ENCODE peak calls at places on chromosomes 6 and 20, in ten cellular contexts. Q, P, X, S, A, G, R, D, J and I are unnamed samples. For H3K4me1, the result is how much of the 10 kb centered on the place peaks cover.

GRCh38 chr6:47479156-47479541 is 1.6 kb downstream of the CD2AP start:
- DNase-seq in Q (no peak), P (no peak), X (peak), S (no peak), A (peak), G (no peak), R (no peak), D (no peak), J (no peak), I (no peak)

GRCh38 chr6:27505209-27506027 is 32.5 kb upstream of the ZNF184 start:
- DNase-seq in Q (no peak), P (peak), X (peak), S (peak), A (peak), G (no peak), R (peak), D (peak), J (peak), I (peak)

GRCh38 chr20:62805711-62806382 is 1.2 kb downstream of the OGFR start:
- DNase-seq in Q (no peak), P (no peak), X (no peak), S (no peak), A (no peak), G (peak), R (no peak), D (no peak), J (peak), I (no peak)

GRCh38 chr6:99121748-99122147 is 174.0 kb upstream of the FBXL4 start:
- DNase-seq in Q (no peak), P (no peak), X (no peak), S (no peak), A (no peak), G (no peak), R (no peak), D (no peak), J (no peak), I (no peak)

GRCh38 chr20:61521680-61522420 is 269.8 kb downstream of the CDH4 start:
- DNase-seq in Q (no peak), P (no peak), X (no peak), S (no peak), A (no peak), G (peak), R (no peak), D (no peak), J (no peak), I (no peak)

GRCh38 chr20:45617591-45617990 is 11.9 kb upstream of the WFDC10A start:
- DNase-seq in Q (no peak), P (no peak), X (no peak), S (no peak), A (peak), G (no peak), R (no peak), D (no peak), J (no peak), I (no peak)

GRCh38 chr6:149846321-149846720 is 17.8 kb downstream of the LRP11 start:
- DNase-seq in Q (no peak), P (peak), X (peak), S (no peak), A (peak), G (no peak), R (no peak), D (peak), J (no peak), I (no peak)

GRCh38 chr6:122712093-122712863 is 67.2 kb upstream of the FABP7 start:
- DNase-seq in Q (no peak), P (no peak), X (peak), S (no peak), A (peak), G (no peak), R (no peak), D (no peak), J (no peak), I (no peak)

GRCh38 chr6:50734488-50734887 is 21.2 kb downstream of the TFAP2D start:
- DNase-seq in Q (no peak), P (no peak), X (no peak), S (no peak), A (no peak), G (no peak), R (no peak), D (no peak), J (no peak), I (no peak)

GRCh38 chr6:42864602-42865001 is 14.8 kb upstream of the RPL7L1 start:
- DNase-seq in Q (no peak), P (no peak), X (no peak), S (no peak), A (no peak), G (no peak), R (no peak), D (no peak), J (no peak), I (no peak)

GRCh38 chr6:160519603-160520042 is 144.5 kb downstream of the LPA start:
- DNase-seq in Q (no peak), P (no peak), X (no peak), S (peak), A (peak), G (no peak), R (no peak), D (no peak), J (no peak), I (peak)

GRCh38 chr20:45419188-45420091 is 3.5 kb downstream of the PIGT start:
- DNase-seq in Q (peak), P (peak), X (peak), S (peak), A (peak), G (no peak), R (no peak), D (peak), J (peak), I (no peak)

GRCh38 chr6:17011985-17012384 is 89.9 kb upstream of the STMND1 start:
- DNase-seq in Q (no peak), P (no peak), X (no peak), S (no peak), A (no peak), G (no peak), R (no peak), D (peak), J (no peak), I (no peak)

GRCh38 chr6:84027340-84028183 is 6.0 kb upstream of the MRAP2 start:
- DNase-seq in Q (no peak), P (no peak), X (peak), S (peak), A (peak), G (no peak), R (no peak), D (peak), J (no peak), I (no peak)

GRCh38 chr6:816510-817084 is 123.7 kb upstream of the EXOC2 start:
- DNase-seq in Q (no peak), P (no peak), X (no peak), S (no peak), A (no peak), G (no peak), R (no peak), D (no peak), J (no peak), I (no peak)

GRCh38 chr6:154466139-154466538 is 44.3 kb downstream of the CNKSR3 start:
- DNase-seq in Q (no peak), P (no peak), X (no peak), S (no peak), A (no peak), G (no peak), R (no peak), D (no peak), J (no peak), I (no peak)

GRCh38 chr20:4014031-4014474 is 1.3 kb downstream of the RNF24 start:
- DNase-seq in Q (peak), P (peak), X (peak), S (peak), A (peak), G (no peak), R (no peak), D (peak), J (peak), I (no peak)

GRCh38 chr20:57006411-57007170 is 259.9 kb downstream of the BMP7 start:
- DNase-seq in Q (no peak), P (no peak), X (peak), S (no peak), A (peak), G (no peak), R (no peak), D (no peak), J (no peak), I (no peak)

GRCh38 chr20:3177746-3178477 is 4.6 kb upstream of the LZTS3 start:
- DNase-seq in Q (no peak), P (no peak), X (no peak), S (no peak), A (no peak), G (peak), R (no peak), D (no peak), J (no peak), I (no peak)

GRCh38 chr20:10868299-10868698 is 194.5 kb upstream of the JAG1 start:
- DNase-seq in Q (no peak), P (no peak), X (no peak), S (no peak), A (no peak), G (no peak), R (no peak), D (peak), J (no peak), I (no peak)

GRCh38 chr20:46651091-46651962 is at the start of gene SLC13A3:
- DNase-seq in Q (no peak), P (no peak), X (peak), S (no peak), A (no peak), G (no peak), R (no peak), D (no peak), J (no peak), I (no peak)

GRCh38 chr6:6515691-6516607 is 72.6 kb upstream of the LY86 start:
- DNase-seq in Q (no peak), P (no peak), X (no peak), S (no peak), A (no peak), G (no peak), R (no peak), D (no peak), J (no peak), I (no peak)

GRCh38 chr6:166554316-166554715 is 32.2 kb downstream of the RAMACL start:
- DNase-seq in Q (peak), P (no peak), X (no peak), S (no peak), A (no peak), G (peak), R (no peak), D (no peak), J (no peak), I (no peak)

GRCh38 chr6:22367331-22367730 is 70.5 kb upstream of the PRL start:
- DNase-seq in Q (no peak), P (no peak), X (peak), S (no peak), A (no peak), G (no peak), R (no peak), D (no peak), J (no peak), I (no peak)

GRCh38 chr20:23832775-23833508 is 6.4 kb upstream of the CST2 start:
- DNase-seq in Q (no peak), P (no peak), X (peak), S (no peak), A (peak), G (no peak), R (no peak), D (no peak), J (no peak), I (no peak)

GRCh38 chr6:53528107-53528506 is 16.8 kb downstream of the GCLC start:
- DNase-seq in Q (no peak), P (no peak), X (no peak), S (no peak), A (no peak), G (no peak), R (no peak), D (no peak), J (no peak), I (no peak)
- H3K4me1 ChIP-seq in Q (under half), P (under half), X (under half), S (under half), A (under half), G (under half), R (under half), D (half or more), J (under half), I (under half)

GRCh38 chr6:32184084-32184640 is at the start of gene AGER:
- DNase-seq in Q (no peak), P (no peak), X (no peak), S (no peak), A (no peak), G (peak), R (no peak), D (no peak), J (no peak), I (no peak)
- H3K27ac ChIP-seq in Q (peak), P (peak), X (peak), S (no peak), A (no peak), G (peak), R (no peak), D (no peak), J (peak), I (no peak)

GRCh38 chr6:79605061-79605460 is 26.1 kb upstream of the SH3BGRL2 start:
- DNase-seq in Q (no peak), P (no peak), X (no peak), S (no peak), A (no peak), G (no peak), R (no peak), D (no peak), J (no peak), I (no peak)
- H3K4me1 ChIP-seq in Q (under half), P (under half), X (under half), S (under half), A (under half), G (under half), R (under half), D (under half), J (under half), I (under half)

GRCh38 chr6:156925718-156926607 is 148.8 kb downstream of the ARID1B start:
- DNase-seq in Q (no peak), P (no peak), X (peak), S (peak), A (no peak), G (no peak), R (no peak), D (no peak), J (no peak), I (no peak)
- H3K27ac ChIP-seq in Q (no peak), P (no peak), X (no peak), S (no peak), A (no peak), G (no peak), R (no peak), D (no peak), J (no peak), I (no peak)

GRCh38 chr20:38158701-38159325 is 6.3 kb downstream of the TGM2 start:
- DNase-seq in Q (peak), P (no peak), X (no peak), S (no peak), A (no peak), G (peak), R (no peak), D (no peak), J (no peak), I (no peak)

GRCh38 chr20:38159949-38160756 is 4.9 kb downstream of the TGM2 start:
- DNase-seq in Q (no peak), P (no peak), X (no peak), S (no peak), A (no peak), G (peak), R (no peak), D (no peak), J (no peak), I (no peak)

GRCh38 chr20:38157635-38158495 is 7.2 kb downstream of the TGM2 start:
- DNase-seq in Q (no peak), P (no peak), X (no peak), S (no peak), A (no peak), G (no peak), R (no peak), D (no peak), J (no peak), I (no peak)

GRCh38 chr20:38161412-38161774 is 3.7 kb downstream of the TGM2 start:
- DNase-seq in Q (no peak), P (no peak), X (no peak), S (no peak), A (no peak), G (peak), R (no peak), D (no peak), J (no peak), I (no peak)

GRCh38 chr20:38159539-38159938 is 5.5 kb downstream of the TGM2 start:
- DNase-seq in Q (no peak), P (no peak), X (no peak), S (no peak), A (no peak), G (peak), R (no peak), D (no peak), J (no peak), I (no peak)
- H3K4me1 ChIP-seq in Q (half or more), P (under half), X (under half), S (under half), A (under half), G (under half), R (under half), D (under half), J (under half), I (under half)

DNA sequence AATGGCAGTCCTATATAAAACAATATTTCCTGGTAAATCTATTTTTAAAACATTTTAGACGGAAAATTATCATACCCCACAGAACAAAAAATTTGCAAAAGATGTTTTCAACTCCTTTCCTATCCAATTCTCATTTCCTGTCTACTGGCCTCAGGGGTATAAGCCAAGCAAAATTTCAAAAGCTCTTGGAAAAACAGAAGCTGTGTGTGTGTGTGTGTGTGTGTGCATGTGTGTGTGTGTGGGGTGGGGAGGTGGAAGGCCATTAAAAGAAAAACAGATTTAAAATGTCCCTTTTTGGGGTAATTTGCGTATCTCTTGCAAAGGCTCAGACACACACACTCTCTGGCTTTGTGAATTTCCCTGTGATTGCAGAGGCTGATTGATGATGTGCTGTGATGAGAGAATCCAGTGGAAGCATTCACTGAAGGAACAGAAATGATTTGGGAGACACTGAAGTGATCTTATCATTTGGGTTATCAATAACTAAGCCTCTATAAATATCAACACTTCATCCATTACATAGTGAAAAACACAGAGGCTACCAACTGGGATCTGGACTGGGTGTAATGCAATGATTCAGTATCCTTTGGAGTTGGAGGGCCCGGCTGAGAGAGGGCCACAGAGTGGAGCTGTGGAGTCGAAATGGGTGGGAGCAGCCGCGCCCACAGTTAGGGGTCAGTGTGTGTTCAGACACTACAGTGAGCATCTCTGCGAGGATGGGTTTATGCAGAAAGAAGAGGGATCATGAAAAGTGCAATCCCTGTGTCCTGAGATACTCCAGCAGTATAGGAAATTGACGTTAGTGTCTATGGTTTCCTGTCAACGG is 106.8 kb upstream of the PREP start:
- DNase-seq in Q (peak), P (peak), X (no peak), S (no peak), A (no peak), G (no peak), R (no peak), D (no peak), J (peak), I (no peak)
- H3K27ac ChIP-seq in Q (peak), P (no peak), X (no peak), S (no peak), A (no peak), G (no peak), R (no peak), D (no peak), J (no peak), I (no peak)